ENCODE peak calls at places on chromosomes 16 and 17, in six cellular contexts. B is lower lobe of right lung, R is stomach, U is AG04450, I is A549, F is ovary. M is an unnamed sample.

GRCh38 chr16:12458591-12459400 is 344.9 kb downstream of the CPPED1 start:
- DNase-seq in B (peak; percentile 77), F (no peak), U (no peak), I (no peak), R (no peak), M (no peak)

GRCh38 chr17:7856081-7856791 is 1.1 kb downstream of the NAA38 start:
- DNase-seq in R (no peak), I (no peak), B (peak; percentile 66), F (peak; percentile 61), U (no peak), M (peak; percentile 56)

GRCh38 chr17:28076138-28076537 is 33.7 kb downstream of the NLK start:
- DNase-seq in B (no peak), U (no peak), I (no peak), F (no peak), R (no peak), M (no peak)

GRCh38 chr17:77542551-77543490 is 402.1 kb downstream of the SEC14L1 start:
- DNase-seq in F (peak; percentile 71), B (peak; percentile 81), U (peak; percentile 66), R (peak; percentile 75), I (peak; percentile 88), M (peak; percentile 52)

GRCh38 chr17:19978206-19978802 is 676 bp upstream of the AKAP10 start:
- DNase-seq in B (peak; percentile 79), F (no peak), U (no peak), R (no peak), I (no peak), M (no peak)

GRCh38 chr17:44253021-44253420 is 14.9 kb downstream of the SLC4A1 start:
- DNase-seq in I (no peak), U (no peak), R (no peak), B (no peak), F (no peak), M (no peak)

GRCh38 chr17:44216173-44216572 is 3.3 kb downstream of the UBTF start:
- DNase-seq in F (no peak), U (no peak), R (no peak), I (no peak), B (no peak), M (no peak)

GRCh38 chr17:72305472-72305871 is 184.7 kb downstream of the SOX9 start:
- DNase-seq in B (no peak), I (no peak), F (no peak), R (no peak), U (no peak), M (no peak)

GRCh38 chr16:70746708-70747424 is 54.1 kb downstream of the VAC14 start:
- DNase-seq in R (peak; percentile 85), B (peak; percentile 84), U (peak; percentile 82), F (peak; percentile 83), I (peak; percentile 95), M (peak; percentile 84)

GRCh38 chr16:1781758-1782407 is 488 bp downstream of the SPSB3 start:
- DNase-seq in I (no peak), F (peak; percentile 47), U (no peak), R (no peak), B (no peak), M (peak; percentile 57)

GRCh38 chr16:77043076-77043475 is 147.9 kb upstream of the MON1B start:
- DNase-seq in I (peak; percentile 52), F (no peak), U (no peak), R (no peak), B (no peak), M (no peak)

GRCh38 chr16:8996891-8997290 is 33.2 kb upstream of the USP7 start:
- DNase-seq in F (no peak), I (peak; percentile 43), R (no peak), U (no peak), B (no peak), M (no peak)

GRCh38 chr16:11681526-11681925 is 13.3 kb downstream of the SNN start:
- DNase-seq in R (no peak), B (no peak), I (no peak), F (peak; percentile 12), U (no peak), M (no peak)

GRCh38 chr17:44219126-44219635 is 294 bp downstream of the UBTF start:
- DNase-seq in B (peak; percentile 81), R (peak; percentile 71), F (peak; percentile 75), U (no peak), I (peak; percentile 81), M (peak; percentile 81)

GRCh38 chr16:29009050-29009837 is 24.4 kb downstream of the LAT start:
- DNase-seq in B (no peak), I (no peak), U (no peak), F (no peak), R (no peak), M (no peak)

GRCh38 chr16:2428051-2428786 is 1.0 kb upstream of the CCNF start:
- DNase-seq in U (no peak), R (peak; percentile 40), F (peak; percentile 62), B (no peak), I (peak; percentile 44), M (peak; percentile 71)

GRCh38 chr17:55441544-55441943 is 19.9 kb upstream of the MMD start:
- DNase-seq in R (no peak), U (no peak), B (no peak), I (no peak), F (no peak), M (no peak)

GRCh38 chr16:89584768-89585549 is 9.4 kb downstream of the CPNE7 start:
- DNase-seq in F (no peak), R (peak; percentile 55), U (no peak), I (no peak), B (no peak), M (no peak)

GRCh38 chr17:31216053-31216751 is 80.8 kb downstream of the OMG start:
- DNase-seq in B (no peak), U (peak; percentile 59), I (peak; percentile 62), F (peak; percentile 34), R (no peak), M (no peak)

GRCh38 chr17:44627513-44627912 is 28.8 kb upstream of the MEIOC start:
- DNase-seq in U (no peak), I (no peak), R (no peak), F (no peak), B (no peak), M (no peak)

GRCh38 chr17:6567528-6568185 is 11.3 kb upstream of the PITPNM3 start:
- DNase-seq in R (peak; percentile 49), B (peak; percentile 69), I (no peak), F (no peak), U (no peak), M (no peak)

GRCh38 chr17:7854851-7855642 is at the start of gene TMEM88:
- DNase-seq in F (peak; percentile 46), I (no peak), U (no peak), R (no peak), B (peak; percentile 54), M (peak; percentile 64)

GRCh38 chr16:81873221-81873620 is 94.1 kb downstream of the PLCG2 start:
- DNase-seq in U (no peak), F (no peak), I (no peak), B (no peak), R (no peak), M (no peak)

DNA sequence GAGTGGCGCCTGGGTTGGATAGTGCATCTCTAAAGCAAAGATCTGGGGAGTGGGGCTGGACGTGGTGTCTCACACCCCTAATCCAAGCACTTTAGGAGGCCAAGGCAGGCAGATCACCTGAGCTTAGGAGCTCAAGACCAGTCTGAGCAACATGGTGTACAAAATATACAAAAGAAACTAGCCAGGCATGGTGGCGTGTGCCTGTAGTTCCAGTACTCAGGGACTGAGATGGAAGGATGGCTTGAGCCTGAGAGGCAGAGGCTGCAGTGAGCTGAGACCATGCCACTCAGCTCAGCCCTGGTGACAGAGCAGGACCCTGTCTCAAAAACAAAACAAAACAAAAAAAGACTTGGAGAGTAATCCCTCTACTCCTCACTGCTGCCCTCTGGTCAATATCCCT is 96.0 kb downstream of the ZFHX3 start:
- DNase-seq in R (no peak), U (no peak), B (no peak), F (no peak), I (no peak), M (no peak)
- H3K27ac ChIP-seq in R (no peak overlapping the region), U (no peak overlapping the region), B (no peak overlapping the region), F (no peak overlapping the region), I (no peak overlapping the region), M (no peak overlapping the region)

GRCh38 chr16:66920924-66921680 is 2.4 kb upstream of the CDH16 start:
- DNase-seq in F (no peak), B (no peak), R (no peak), I (no peak), U (no peak), M (no peak)
- H3K27ac ChIP-seq in F (no peak overlapping the region), B (no peak overlapping the region), R (no peak overlapping the region), I (no peak overlapping the region), U (no peak overlapping the region), M (no peak overlapping the region)

GRCh38 chr17:67716405-67716798 is 1.3 kb upstream of the NOL11 start:
- DNase-seq in I (no peak), B (no peak), R (no peak), U (no peak), F (no peak), M (no peak)
- H3K27ac ChIP-seq in I (no peak overlapping the region), B (no peak overlapping the region), R (peak overlapping the region; percentile 91), U (no peak overlapping the region), F (no peak overlapping the region), M (no peak overlapping the region)

GRCh38 chr17:78819402-78819801 is 21.2 kb downstream of the USP36 start:
- DNase-seq in U (no peak), B (no peak), I (no peak), R (no peak), F (no peak), M (no peak)

GRCh38 chr17:78815696-78816095 is 24.9 kb downstream of the USP36 start:
- DNase-seq in F (no peak), U (no peak), B (no peak), R (no peak), I (no peak), M (no peak)

GRCh38 chr17:78818152-78818846 is 22.3 kb downstream of the USP36 start:
- DNase-seq in F (no peak), I (no peak), U (no peak), R (no peak), B (no peak), M (no peak)

GRCh38 chr17:78818932-78819331 is 21.7 kb downstream of the USP36 start:
- DNase-seq in U (no peak), R (peak; percentile 33), F (no peak), B (no peak), I (no peak), M (no peak)

GRCh38 chr17:78817123-78817522 is 23.5 kb downstream of the USP36 start:
- DNase-seq in B (no peak), U (no peak), R (no peak), F (no peak), I (no peak), M (no peak)
- H3K27ac ChIP-seq in B (no peak overlapping the region), U (no peak overlapping the region), R (peak overlapping the region; percentile 17), F (no peak overlapping the region), I (no peak overlapping the region), M (no peak overlapping the region)

GRCh38 chr17:68542698-68543463 is 30.7 kb downstream of the PRKAR1A start:
- DNase-seq in R (no peak), B (no peak), F (no peak), I (peak; percentile 77), U (no peak), M (no peak)
- H3K27ac ChIP-seq in R (peak overlapping the region; percentile 74), B (peak overlapping the region; percentile 82), F (no peak overlapping the region), I (no peak overlapping the region), U (no peak overlapping the region), M (no peak overlapping the region)

GRCh38 chr17:75994802-75995350 is 5.8 kb upstream of the CDK3 start:
- DNase-seq in U (no peak), B (no peak), R (no peak), I (no peak), F (no peak), M (no peak)
- H3K27ac ChIP-seq in U (no peak overlapping the region), B (no peak overlapping the region), R (no peak overlapping the region), I (no peak overlapping the region), F (no peak overlapping the region), M (no peak overlapping the region)

M was measured in pancreas.